ENCODE peak calls at places on chromosomes 1 and 21, in five cellular contexts. Y is CD8-positive, alpha-beta T cell; F is tibial nerve; O is neuronal stem cell; E is IMR-90. J is an unnamed sample.

GRCh38 chr1:228734881-228735801 is at the start of gene RHOU:
- DNase-seq in E (peak; percentile 37), Y (peak; percentile 55), O (peak; percentile 67), F (peak; percentile 59), J (peak; percentile 80)

GRCh38 chr1:38003261-38004250 is 1.8 kb downstream of the FHL3 start:
- DNase-seq in Y (no peak), E (peak; percentile 41), O (no peak), F (no peak), J (no peak)

GRCh38 chr1:208036177-208036808 is 125.4 kb upstream of the CD34 start:
- DNase-seq in E (peak; percentile 31), O (no peak), F (no peak), Y (no peak), J (no peak)

GRCh38 chr21:44730951-44731579 is 19.7 kb upstream of the TSPEAR start:
- DNase-seq in F (no peak), E (no peak), Y (no peak), O (no peak), J (no peak)

GRCh38 chr21:31204801-31205200 is 139.3 kb downstream of the TIAM1 start:
- DNase-seq in Y (no peak), F (no peak), E (no peak), O (no peak), J (no peak)

GRCh38 chr21:37525810-37526209 is 159.2 kb downstream of the DYRK1A start:
- DNase-seq in Y (no peak), F (no peak), O (no peak), E (peak; percentile 55), J (no peak)

GRCh38 chr1:177044390-177044789 is 120.1 kb downstream of the ASTN1 start:
- DNase-seq in Y (no peak), E (no peak), O (no peak), F (no peak), J (no peak)

GRCh38 chr1:236307437-236307836 is 25.7 kb upstream of the ERO1B start:
- DNase-seq in E (no peak), O (peak; percentile 24), Y (no peak), F (no peak), J (no peak)

GRCh38 chr21:27722095-27722494 is 755.2 kb upstream of the ADAMTS5 start:
- DNase-seq in O (no peak), Y (no peak), F (no peak), E (no peak), J (no peak)

GRCh38 chr1:10779201-10779600 is 17.2 kb downstream of the CASZ1 start:
- DNase-seq in F (no peak), Y (no peak), E (no peak), O (no peak), J (peak; percentile 86)

GRCh38 chr1:203517426-203517974 is 23.5 kb downstream of the OPTC start:
- DNase-seq in E (no peak), Y (no peak), F (no peak), O (no peak), J (no peak)

GRCh38 chr1:150650193-150650592 is 20.8 kb upstream of the ENSA start:
- DNase-seq in F (no peak), O (no peak), E (peak; percentile 7), Y (no peak), J (peak; percentile 63)

GRCh38 chr1:198352975-198353695 is 187.3 kb downstream of the ATP6V1G3 start:
- DNase-seq in Y (no peak), O (no peak), F (no peak), E (peak; percentile 2), J (no peak)

GRCh38 chr1:193118194-193118593 is 3.6 kb upstream of the CDC73 start:
- DNase-seq in E (no peak), O (no peak), Y (no peak), F (no peak), J (no peak)

GRCh38 chr1:161763522-161764098 is 2.5 kb upstream of the ATF6 start:
- DNase-seq in F (no peak), O (no peak), E (no peak), Y (peak; percentile 20), J (no peak)

GRCh38 chr21:32653326-32653901 is 41.2 kb upstream of the CFAP298 start:
- DNase-seq in E (peak; percentile 10), F (no peak), O (peak; percentile 5), Y (no peak), J (no peak)

GRCh38 chr1:166084613-166085012 is 82.2 kb downstream of the FAM78B start:
- DNase-seq in O (no peak), F (no peak), E (no peak), Y (no peak), J (no peak)

GRCh38 chr1:112501810-112502641 is 6.7 kb upstream of the WNT2B start:
- DNase-seq in E (peak; percentile 54), Y (peak; percentile 27), O (peak; percentile 57), F (peak; percentile 52), J (peak; percentile 79)

GRCh38 chr1:58597076-58597475 is 20.0 kb upstream of the TACSTD2 start:
- DNase-seq in Y (no peak), F (no peak), E (no peak), O (no peak), J (no peak)

GRCh38 chr21:38798481-38798882 is 7.2 kb upstream of the ETS2 start:
- DNase-seq in F (no peak), O (no peak), E (no peak), Y (no peak), J (peak; percentile 84)

GRCh38 chr1:218946147-218946546 is 227.5 kb upstream of the LYPLAL1 start:
- DNase-seq in Y (no peak), E (no peak), F (no peak), O (no peak), J (no peak)

GRCh38 chr1:78222962-78223358 is 177.2 kb downstream of the GIPC2 start:
- DNase-seq in F (no peak), O (no peak), Y (no peak), E (no peak), J (no peak)

GRCh38 chr1:243620096-243620495 is 229.9 kb downstream of the AKT3 start:
- DNase-seq in E (no peak), O (no peak), Y (no peak), F (no peak), J (no peak)

GRCh38 chr1:99801584-99801983 is 35.1 kb upstream of the FRRS1 start:
- DNase-seq in O (no peak), E (no peak), Y (no peak), F (no peak), J (no peak)

GRCh38 chr1:204263240-204263848 is 49.6 kb upstream of the GOLT1A start:
- DNase-seq in O (no peak), F (no peak), E (peak; percentile 38), Y (no peak), J (no peak)

GRCh38 chr1:154453577-154454352 is 48.3 kb upstream of the TDRD10 start:
- DNase-seq in E (peak; percentile 71), O (no peak), F (no peak), Y (no peak), J (no peak)

GRCh38 chr1:177862916-177863315 is 106.9 kb downstream of the SEC16B start:
- DNase-seq in O (no peak), F (no peak), Y (no peak), E (peak; percentile 9), J (no peak)

GRCh38 chr1:40582121-40582520 is 50.7 kb downstream of the ZNF684 start:
- DNase-seq in F (no peak), O (no peak), Y (no peak), E (no peak), J (no peak)

GRCh38 chr1:10651377-10651776 is 145.1 kb downstream of the CASZ1 start:
- DNase-seq in F (no peak), E (peak; percentile 31), Y (no peak), O (no peak), J (no peak)

GRCh38 chr1:205612104-205612503 is 19.7 kb downstream of the ELK4 start:
- DNase-seq in Y (no peak), F (no peak), O (no peak), E (no peak), J (no peak)
- H3K36me3 ChIP-seq in Y (peaks cover 26% of the 10 kb centered on the region), F (no peaks in the 10 kb centered on the region), O (peaks cover 89% of the 10 kb centered on the region), E (peaks cover 13% of the 10 kb centered on the region), J (no peaks in the 10 kb centered on the region)

GRCh38 chr1:27755865-27756264 is 17.2 kb upstream of the STX12 start:
- DNase-seq in E (no peak), O (no peak), Y (no peak), F (no peak), J (no peak)

GRCh38 chr1:27759236-27759635 is 13.8 kb upstream of the STX12 start:
- DNase-seq in O (no peak), E (no peak), Y (no peak), F (no peak), J (no peak)

GRCh38 chr1:27760411-27760810 is 12.6 kb upstream of the STX12 start:
- DNase-seq in O (no peak), F (no peak), E (no peak), Y (no peak), J (no peak)

GRCh38 chr1:27752372-27752771 is 20.6 kb upstream of the STX12 start:
- DNase-seq in F (no peak), Y (no peak), E (peak; percentile 43), O (no peak), J (no peak)

GRCh38 chr1:27755286-27755685 is 17.7 kb upstream of the STX12 start:
- DNase-seq in Y (no peak), E (no peak), F (no peak), O (no peak), J (no peak)
- H3K36me3 ChIP-seq in Y (peaks cover 30% of the 10 kb centered on the region), E (peaks cover 16% of the 10 kb centered on the region), F (peaks cover 15% of the 10 kb centered on the region), O (peaks cover 63% of the 10 kb centered on the region), J (peaks cover 38% of the 10 kb centered on the region)

GRCh38 chr1:172603816-172604215 is 55.1 kb upstream of the FASLG start:
- DNase-seq in F (no peak), Y (no peak), O (no peak), E (no peak), J (no peak)

GRCh38 chr1:172601046-172601630 is 57.8 kb upstream of the FASLG start:
- DNase-seq in F (no peak), Y (no peak), E (no peak), O (no peak), J (no peak)

GRCh38 chr1:172602706-172603105 is 56.2 kb upstream of the FASLG start:
- DNase-seq in F (no peak), Y (no peak), E (no peak), O (no peak), J (no peak)

GRCh38 chr1:172600615-172601014 is 58.3 kb upstream of the FASLG start:
- DNase-seq in F (no peak), Y (no peak), E (no peak), O (no peak), J (no peak)

DNA sequence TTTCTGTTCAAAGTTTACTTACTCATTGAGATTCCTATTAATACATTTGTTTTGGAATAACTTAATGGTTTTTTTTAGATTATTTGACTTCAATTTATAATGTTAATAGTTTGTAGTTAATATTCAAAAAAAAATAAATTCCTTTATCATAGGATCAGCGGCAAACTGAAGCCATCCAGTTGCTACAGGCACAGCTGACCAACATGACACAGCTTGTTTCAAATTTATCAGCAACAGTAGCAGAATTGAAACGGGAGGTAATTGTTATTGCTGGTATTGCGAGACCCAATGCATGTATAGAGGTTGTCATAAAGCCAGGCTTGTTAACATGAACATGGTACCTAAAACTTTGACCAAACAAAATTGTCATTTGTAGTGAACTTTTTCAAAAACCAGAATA is 59.0 kb upstream of the FASLG start:
- DNase-seq in F (no peak), O (no peak), E (no peak), Y (no peak), J (no peak)
- H3K36me3 ChIP-seq in F (peaks cover 7% of the 10 kb centered on the region), O (peaks cover 94% of the 10 kb centered on the region), E (peaks cover 17% of the 10 kb centered on the region), Y (peaks cover 35% of the 10 kb centered on the region), J (no peaks in the 10 kb centered on the region)

DNA sequence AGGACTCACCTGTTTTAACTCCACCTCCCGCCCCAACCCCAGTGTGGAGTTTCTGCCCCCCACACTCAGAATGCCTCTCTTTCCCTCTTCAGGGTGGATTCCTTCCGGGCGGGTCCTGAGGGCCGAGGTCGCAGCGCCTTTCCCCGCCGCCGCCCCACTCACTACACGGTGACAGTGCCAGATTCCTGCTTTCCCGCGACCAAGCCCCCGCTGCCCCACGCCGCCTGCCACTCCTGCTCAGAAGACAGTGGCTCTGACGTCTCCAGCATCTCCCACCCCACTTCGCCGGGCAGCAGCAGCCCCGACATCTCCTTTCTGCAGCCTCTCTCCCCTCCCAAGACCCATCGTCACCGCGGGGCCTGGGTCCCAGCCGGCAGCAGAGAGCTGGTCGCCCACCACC is 16.7 kb downstream of the INAVA start:
- DNase-seq in E (no peak), Y (no peak), F (no peak), O (no peak), J (no peak)
- H3K36me3 ChIP-seq in E (no peaks in the 10 kb centered on the region), Y (no peaks in the 10 kb centered on the region), F (no peaks in the 10 kb centered on the region), O (peaks cover 75% of the 10 kb centered on the region), J (no peaks in the 10 kb centered on the region)